ENCODE peak calls at places on chromosome 16, in four cellular contexts. X, F, Q and C are unnamed samples.

GRCh38 chr16:67429053-67429798 is 1.7 kb upstream of the HSD11B2 start:
- DNase-seq in X (no peak), F (no peak), Q (no peak), C (no peak)

GRCh38 chr16:10902999-10903398 is 26.0 kb downstream of the CIITA start:
- DNase-seq in X (no peak), F (no peak), Q (no peak), C (no peak)

GRCh38 chr16:67594256-67594915 is 32.1 kb downstream of the CTCF start:
- DNase-seq in X (no peak), F (no peak), Q (no peak), C (no peak)

GRCh38 chr16:7997966-7998365 is 592.3 kb downstream of the TMEM114 start:
- DNase-seq in X (no peak), F (no peak), Q (no peak), C (no peak)

GRCh38 chr16:68470461-68471150 is 22.3 kb upstream of the SMPD3 start:
- DNase-seq in X (no peak), F (no peak), Q (no peak), C (no peak)

GRCh38 chr16:22970191-22970845 is 156.4 kb downstream of the HS3ST2 start:
- DNase-seq in X (peak; percentile 18), F (no peak), Q (no peak), C (no peak)

GRCh38 chr16:56971768-56972043 is 10.0 kb downstream of the CETP start:
- DNase-seq in X (no peak), F (no peak), Q (no peak), C (no peak)

GRCh38 chr16:53087101-53087500 is 32.3 kb downstream of the CHD9 start:
- DNase-seq in X (no peak), F (no peak), Q (no peak), C (no peak)

GRCh38 chr16:30184430-30185140 is 1.2 kb downstream of the CORO1A start:
- DNase-seq in X (no peak), F (peak; percentile 67), Q (no peak), C (peak; percentile 32)

GRCh38 chr16:22342082-22342481 is 32.3 kb downstream of the CDR2 start:
- DNase-seq in X (no peak), F (no peak), Q (no peak), C (no peak)

GRCh38 chr16:70661534-70661917 is 15.2 kb downstream of the IL34 start:
- DNase-seq in X (no peak), F (peak; percentile 44), Q (no peak), C (no peak)

GRCh38 chr16:74279266-74279665 is 17.3 kb upstream of the PSMD7 start:
- DNase-seq in X (no peak), F (no peak), Q (no peak), C (no peak)

GRCh38 chr16:7367309-7367708 is 34.7 kb downstream of the RBFOX1 start:
- DNase-seq in X (no peak), F (no peak), Q (no peak), C (no peak)

GRCh38 chr16:29994613-29995329 is 646 bp downstream of the HIRIP3 start:
- DNase-seq in X (peak; percentile 84), F (peak; percentile 58), Q (no peak), C (peak; percentile 81)

GRCh38 chr16:15510992-15511391 is 76.6 kb downstream of the BMERB1 start:
- DNase-seq in X (no peak), F (no peak), Q (no peak), C (peak; percentile 68)

GRCh38 chr16:4772351-4772750 is 5.4 kb upstream of the ZNF500 start:
- DNase-seq in X (no peak), F (no peak), Q (no peak), C (no peak)

GRCh38 chr16:68359398-68360191 is 48.8 kb downstream of the PRMT7 start:
- DNase-seq in X (no peak), F (peak; percentile 18), Q (no peak), C (no peak)

GRCh38 chr16:56711862-56712261 is 18.1 kb upstream of the NUP93 start:
- DNase-seq in X (no peak), F (no peak), Q (no peak), C (no peak)

GRCh38 chr16:54655171-54655590 is 275.5 kb upstream of the IRX5 start:
- DNase-seq in X (peak; percentile 20), F (no peak), Q (no peak), C (no peak)

GRCh38 chr16:89615596-89616090 is 2.2 kb downstream of the DPEP1 start:
- DNase-seq in X (peak; percentile 79), F (peak; percentile 87), Q (no peak), C (peak; percentile 56)
- TF ChIP-seq TEAD4 in X (no peak), F (no peak), Q (no peak), C (no peak)

GRCh38 chr16:81738831-81739496 is 40.1 kb upstream of the PLCG2 start:
- DNase-seq in X (no peak), F (no peak), Q (no peak), C (peak; percentile 64)
- TF ChIP-seq TEAD4 in X (no peak), F (no peak), Q (no peak), C (no peak)

GRCh38 chr16:87389245-87389644 is 2.9 kb upstream of the MAP1LC3B start:
- DNase-seq in X (no peak), F (no peak), Q (no peak), C (no peak)
- TF ChIP-seq TEAD4 in X (no peak), F (no peak), Q (no peak), C (no peak)

DNA sequence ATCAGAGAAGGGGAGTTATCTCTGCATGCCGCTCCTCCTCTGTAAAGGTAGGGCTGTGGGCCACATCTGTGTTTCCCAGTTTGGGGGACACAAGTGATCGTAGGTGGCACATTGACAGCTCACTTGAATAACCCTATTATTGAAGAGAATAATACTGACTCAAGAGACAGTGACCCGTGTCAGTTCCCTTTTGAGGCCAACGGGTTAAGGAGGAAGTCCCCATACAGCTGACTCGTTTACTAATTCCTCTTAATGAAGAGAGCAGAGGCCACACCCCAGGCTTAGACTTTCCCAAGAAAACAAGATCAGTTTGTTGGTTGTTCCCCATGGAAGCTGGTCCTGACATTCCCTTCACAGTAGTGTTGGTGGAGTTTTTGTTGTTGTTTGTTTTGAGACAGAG is 33.0 kb downstream of the IL4R start:
- DNase-seq in X (no peak), F (no peak), Q (no peak), C (no peak)
- TF ChIP-seq TEAD4 in X (no peak), F (no peak), Q (no peak), C (no peak)

GRCh38 chr16:12062343-12063003 is 85.9 kb downstream of the SNX29 start:
- DNase-seq in X (no peak), F (no peak), Q (no peak), C (no peak)
- TF ChIP-seq TEAD4 in X (no peak), F (no peak), Q (no peak), C (no peak)

GRCh38 chr16:84007946-84008345 is 34.6 kb downstream of the SLC38A8 start:
- DNase-seq in X (no peak), F (no peak), Q (no peak), C (no peak)
- TF ChIP-seq TEAD4 in X (no peak), F (no peak), Q (no peak), C (no peak)

DNA sequence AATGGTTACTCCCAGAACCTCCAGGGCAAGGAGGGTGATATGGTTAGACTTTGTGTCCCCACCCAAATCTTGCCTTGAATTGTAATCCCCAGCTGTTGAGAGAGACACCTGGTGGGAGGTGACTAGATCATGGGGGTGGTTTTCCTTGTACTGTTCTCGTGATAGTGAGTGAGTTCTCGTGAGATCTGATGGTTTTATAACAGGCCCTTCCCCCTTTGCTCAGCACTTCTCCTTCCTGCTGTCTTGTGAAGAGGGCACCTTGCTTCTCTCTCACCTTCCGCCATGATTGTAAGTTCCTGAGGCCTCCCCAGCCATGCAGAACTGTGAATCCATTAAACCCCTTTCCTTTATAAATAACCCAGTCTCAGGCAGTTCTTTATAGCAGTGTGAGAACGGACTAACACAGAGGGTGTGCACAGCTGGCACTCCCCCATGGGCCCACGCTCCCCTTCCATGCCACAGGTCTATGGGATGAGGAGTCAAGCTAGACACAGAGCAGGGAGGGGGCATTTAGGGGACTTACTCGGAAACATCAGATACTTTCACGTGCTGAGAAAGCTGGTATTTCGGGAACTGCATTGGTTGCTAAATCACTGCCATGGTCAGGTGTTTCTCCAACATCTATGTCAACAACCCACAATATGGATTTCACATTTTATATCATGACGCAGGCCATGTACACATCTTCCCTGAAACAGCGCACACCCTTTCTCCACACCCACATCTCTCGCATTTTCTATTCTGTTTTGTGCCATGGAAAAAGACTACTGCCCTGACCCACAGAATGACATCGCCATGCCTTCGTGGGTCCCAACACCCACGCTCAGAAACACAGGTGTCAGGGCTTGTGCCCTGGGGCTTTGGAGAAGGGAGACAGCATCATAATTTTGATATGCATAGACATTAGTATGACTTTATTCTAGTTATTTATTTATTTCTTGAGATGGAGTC is 199.1 kb upstream of the GSE1 start:
- DNase-seq in X (no peak), F (no peak), Q (no peak), C (no peak)
- TF ChIP-seq TEAD4 in X (no peak), F (no peak), Q (no peak), C (no peak)